ENCODE peak calls at places on chromosome 18, in nine cellular contexts. One of them, this sample, is unnamed.

GRCh38 chr18:22800551-22800951 is 132.6 kb upstream of the RBBP8 start:
- DNase-seq in activated naive CD8-positive, alpha-beta T cell treated with anti-CD3 and anti-CD28 coated beads, Interleukin-2, amount 50 U/mL, for 24 hours: no peak
- DNase-seq in lung: no peak
- DNase-seq in RWPE1: no peak
- DNase-seq in AG08395: peak
- DNase-seq in DMS53: no peak
- DNase-seq in amniotic epithelial cell: peak
- DNase-seq in activated CD4-positive, alpha-beta T cell treated with anti-CD3 and anti-CD28 coated beads, Interleukin-2, amount 10 ng/mL, durations not matched to agents 7 days and 5 days: no peak
- DNase-seq in right cardiac atrium: peak
- DNase-seq in this sample: no peak

GRCh38 chr18:70985948-70986347 is 697.1 kb downstream of the SOCS6 start:
- DNase-seq in activated naive CD8-positive, alpha-beta T cell treated with anti-CD3 and anti-CD28 coated beads, Interleukin-2, amount 50 U/mL, for 24 hours: no peak
- DNase-seq in lung: no peak
- DNase-seq in RWPE1: no peak
- DNase-seq in AG08395: no peak
- DNase-seq in DMS53: no peak
- DNase-seq in amniotic epithelial cell: no peak
- DNase-seq in activated CD4-positive, alpha-beta T cell treated with anti-CD3 and anti-CD28 coated beads, Interleukin-2, amount 10 ng/mL, durations not matched to agents 7 days and 5 days: no peak
- DNase-seq in right cardiac atrium: no peak
- DNase-seq in this sample: no peak

GRCh38 chr18:53843113-53843512 is 381.4 kb downstream of the MBD2 start:
- DNase-seq in activated naive CD8-positive, alpha-beta T cell treated with anti-CD3 and anti-CD28 coated beads, Interleukin-2, amount 50 U/mL, for 24 hours: no peak
- DNase-seq in lung: no peak
- DNase-seq in RWPE1: no peak
- DNase-seq in AG08395: no peak
- DNase-seq in DMS53: no peak
- DNase-seq in amniotic epithelial cell: no peak
- DNase-seq in activated CD4-positive, alpha-beta T cell treated with anti-CD3 and anti-CD28 coated beads, Interleukin-2, amount 10 ng/mL, durations not matched to agents 7 days and 5 days: no peak
- DNase-seq in right cardiac atrium: no peak
- DNase-seq in this sample: no peak

GRCh38 chr18:9732031-9732430 is 23.9 kb downstream of the RAB31 start:
- DNase-seq in activated naive CD8-positive, alpha-beta T cell treated with anti-CD3 and anti-CD28 coated beads, Interleukin-2, amount 50 U/mL, for 24 hours: no peak
- DNase-seq in lung: no peak
- DNase-seq in RWPE1: no peak
- DNase-seq in AG08395: no peak
- DNase-seq in DMS53: no peak
- DNase-seq in amniotic epithelial cell: no peak
- DNase-seq in activated CD4-positive, alpha-beta T cell treated with anti-CD3 and anti-CD28 coated beads, Interleukin-2, amount 10 ng/mL, durations not matched to agents 7 days and 5 days: no peak
- DNase-seq in right cardiac atrium: no peak
- DNase-seq in this sample: no peak

GRCh38 chr18:79336556-79337142 is 59.1 kb upstream of the NFATC1 start:
- DNase-seq in activated naive CD8-positive, alpha-beta T cell treated with anti-CD3 and anti-CD28 coated beads, Interleukin-2, amount 50 U/mL, for 24 hours: no peak
- DNase-seq in lung: no peak
- DNase-seq in RWPE1: no peak
- DNase-seq in AG08395: no peak
- DNase-seq in DMS53: no peak
- DNase-seq in amniotic epithelial cell: no peak
- DNase-seq in activated CD4-positive, alpha-beta T cell treated with anti-CD3 and anti-CD28 coated beads, Interleukin-2, amount 10 ng/mL, durations not matched to agents 7 days and 5 days: no peak
- DNase-seq in right cardiac atrium: no peak
- DNase-seq in this sample: no peak

GRCh38 chr18:39198376-39198775 is 1632.8 kb upstream of the CELF4 start:
- DNase-seq in activated naive CD8-positive, alpha-beta T cell treated with anti-CD3 and anti-CD28 coated beads, Interleukin-2, amount 50 U/mL, for 24 hours: no peak
- DNase-seq in lung: no peak
- DNase-seq in RWPE1: peak
- DNase-seq in AG08395: no peak
- DNase-seq in DMS53: peak
- DNase-seq in amniotic epithelial cell: peak
- DNase-seq in activated CD4-positive, alpha-beta T cell treated with anti-CD3 and anti-CD28 coated beads, Interleukin-2, amount 10 ng/mL, durations not matched to agents 7 days and 5 days: no peak
- DNase-seq in right cardiac atrium: no peak
- DNase-seq in this sample: no peak

GRCh38 chr18:6561029-6561861 is 146.5 kb upstream of the L3MBTL4 start:
- DNase-seq in activated naive CD8-positive, alpha-beta T cell treated with anti-CD3 and anti-CD28 coated beads, Interleukin-2, amount 50 U/mL, for 24 hours: no peak
- DNase-seq in lung: peak
- DNase-seq in RWPE1: no peak
- DNase-seq in AG08395: no peak
- DNase-seq in DMS53: peak
- DNase-seq in amniotic epithelial cell: peak
- DNase-seq in activated CD4-positive, alpha-beta T cell treated with anti-CD3 and anti-CD28 coated beads, Interleukin-2, amount 10 ng/mL, durations not matched to agents 7 days and 5 days: no peak
- DNase-seq in right cardiac atrium: peak
- DNase-seq in this sample: no peak

GRCh38 chr18:58004317-58004716 is 39.7 kb upstream of the NEDD4L start:
- DNase-seq in activated naive CD8-positive, alpha-beta T cell treated with anti-CD3 and anti-CD28 coated beads, Interleukin-2, amount 50 U/mL, for 24 hours: no peak
- DNase-seq in lung: no peak
- DNase-seq in RWPE1: peak
- DNase-seq in AG08395: peak
- DNase-seq in DMS53: peak
- DNase-seq in amniotic epithelial cell: peak
- DNase-seq in activated CD4-positive, alpha-beta T cell treated with anti-CD3 and anti-CD28 coated beads, Interleukin-2, amount 10 ng/mL, durations not matched to agents 7 days and 5 days: no peak
- DNase-seq in right cardiac atrium: no peak
- DNase-seq in this sample: no peak

GRCh38 chr18:42038936-42039335 is 83.9 kb downstream of the PIK3C3 start:
- DNase-seq in activated naive CD8-positive, alpha-beta T cell treated with anti-CD3 and anti-CD28 coated beads, Interleukin-2, amount 50 U/mL, for 24 hours: no peak
- DNase-seq in lung: no peak
- DNase-seq in RWPE1: peak
- DNase-seq in AG08395: peak
- DNase-seq in DMS53: no peak
- DNase-seq in amniotic epithelial cell: peak
- DNase-seq in activated CD4-positive, alpha-beta T cell treated with anti-CD3 and anti-CD28 coated beads, Interleukin-2, amount 10 ng/mL, durations not matched to agents 7 days and 5 days: no peak
- DNase-seq in right cardiac atrium: no peak
- DNase-seq in this sample: no peak

GRCh38 chr18:24118750-24119577 is 19.9 kb upstream of the CABYR start:
- DNase-seq in activated naive CD8-positive, alpha-beta T cell treated with anti-CD3 and anti-CD28 coated beads, Interleukin-2, amount 50 U/mL, for 24 hours: peak
- DNase-seq in lung: peak
- DNase-seq in RWPE1: peak
- DNase-seq in AG08395: peak
- DNase-seq in DMS53: peak
- DNase-seq in amniotic epithelial cell: peak
- DNase-seq in activated CD4-positive, alpha-beta T cell treated with anti-CD3 and anti-CD28 coated beads, Interleukin-2, amount 10 ng/mL, durations not matched to agents 7 days and 5 days: peak
- DNase-seq in right cardiac atrium: peak
- DNase-seq in this sample: peak

GRCh38 chr18:14179306-14179705 is 47.1 kb upstream of the ZNF519 start:
- DNase-seq in activated naive CD8-positive, alpha-beta T cell treated with anti-CD3 and anti-CD28 coated beads, Interleukin-2, amount 50 U/mL, for 24 hours: no peak
- DNase-seq in lung: no peak
- DNase-seq in RWPE1: no peak
- DNase-seq in AG08395: no peak
- DNase-seq in DMS53: no peak
- DNase-seq in amniotic epithelial cell: no peak
- DNase-seq in activated CD4-positive, alpha-beta T cell treated with anti-CD3 and anti-CD28 coated beads, Interleukin-2, amount 10 ng/mL, durations not matched to agents 7 days and 5 days: no peak
- DNase-seq in right cardiac atrium: no peak
- DNase-seq in this sample: peak

GRCh38 chr18:49858309-49859005 is 45.1 kb upstream of the ACAA2 start:
- DNase-seq in activated naive CD8-positive, alpha-beta T cell treated with anti-CD3 and anti-CD28 coated beads, Interleukin-2, amount 50 U/mL, for 24 hours: peak
- DNase-seq in lung: peak
- DNase-seq in RWPE1: peak
- DNase-seq in AG08395: peak
- DNase-seq in DMS53: peak
- DNase-seq in amniotic epithelial cell: peak
- DNase-seq in activated CD4-positive, alpha-beta T cell treated with anti-CD3 and anti-CD28 coated beads, Interleukin-2, amount 10 ng/mL, durations not matched to agents 7 days and 5 days: peak
- DNase-seq in right cardiac atrium: peak
- DNase-seq in this sample: no peak

GRCh38 chr18:6249788-6250187 is 164.9 kb downstream of the L3MBTL4 start:
- DNase-seq in activated naive CD8-positive, alpha-beta T cell treated with anti-CD3 and anti-CD28 coated beads, Interleukin-2, amount 50 U/mL, for 24 hours: no peak
- DNase-seq in lung: no peak
- DNase-seq in RWPE1: no peak
- DNase-seq in AG08395: no peak
- DNase-seq in DMS53: no peak
- DNase-seq in amniotic epithelial cell: no peak
- DNase-seq in activated CD4-positive, alpha-beta T cell treated with anti-CD3 and anti-CD28 coated beads, Interleukin-2, amount 10 ng/mL, durations not matched to agents 7 days and 5 days: no peak
- DNase-seq in right cardiac atrium: no peak
- DNase-seq in this sample: no peak

GRCh38 chr18:49933530-49933929 is 120.2 kb upstream of the ACAA2 start:
- DNase-seq in activated naive CD8-positive, alpha-beta T cell treated with anti-CD3 and anti-CD28 coated beads, Interleukin-2, amount 50 U/mL, for 24 hours: no peak
- DNase-seq in lung: no peak
- DNase-seq in RWPE1: no peak
- DNase-seq in AG08395: no peak
- DNase-seq in DMS53: no peak
- DNase-seq in amniotic epithelial cell: peak
- DNase-seq in activated CD4-positive, alpha-beta T cell treated with anti-CD3 and anti-CD28 coated beads, Interleukin-2, amount 10 ng/mL, durations not matched to agents 7 days and 5 days: no peak
- DNase-seq in right cardiac atrium: no peak
- DNase-seq in this sample: no peak